ENCODE peak calls at places on chromosome 2, in eight cellular contexts. I, Z, D, U, H, L, B and Q are unnamed samples. For H3K4me1, the result is how much of the 10 kb centered on the place peaks cover.

GRCh38 chr2:200320344-200320743 is 13.9 kb downstream of the SPATS2L start:
- DNase-seq in U (no peak), H (no peak), Z (no peak), B (no peak), D (no peak), L (no peak), I (no peak), Q (no peak)

GRCh38 chr2:221304916-221305315 is 267.2 kb downstream of the EPHA4 start:
- DNase-seq in Z (no peak), H (no peak), I (no peak), L (no peak), B (no peak), D (no peak), U (no peak), Q (no peak)

GRCh38 chr2:60295591-60295962 is 257.9 kb downstream of the BCL11A start:
- DNase-seq in I (no peak), Z (no peak), L (peak), B (no peak), U (peak), D (peak), H (no peak), Q (no peak)

GRCh38 chr2:119692310-119692709 is 13.3 kb downstream of the TMEM177 start:
- DNase-seq in Z (no peak), D (peak), U (no peak), I (no peak), B (no peak), L (no peak), H (no peak), Q (no peak)

GRCh38 chr2:217331577-217332139 is 471.8 kb upstream of the TNP1 start:
- DNase-seq in D (peak), I (no peak), B (peak), H (peak), Z (no peak), U (no peak), L (peak), Q (peak)

GRCh38 chr2:2016912-2017311 is 272.6 kb upstream of the PXDN start:
- DNase-seq in Z (no peak), D (peak), L (no peak), I (no peak), U (no peak), H (no peak), B (no peak), Q (no peak)

GRCh38 chr2:172623249-172623965 is 67.5 kb downstream of the PDK1 start:
- DNase-seq in U (no peak), D (no peak), B (peak), Z (no peak), L (no peak), I (no peak), H (no peak), Q (no peak)

GRCh38 chr2:199261221-199261620 is 196.5 kb downstream of the SATB2 start:
- DNase-seq in I (no peak), U (peak), L (no peak), B (peak), Z (no peak), H (no peak), D (no peak), Q (peak)

GRCh38 chr2:240532032-240532775 is 25.6 kb downstream of the ANKMY1 start:
- DNase-seq in I (no peak), D (no peak), H (no peak), Z (no peak), L (no peak), U (no peak), B (no peak), Q (no peak)

GRCh38 chr2:140695163-140695562 is 1435.7 kb downstream of the LRP1B start:
- DNase-seq in Z (no peak), U (peak), B (peak), D (peak), L (peak), H (no peak), I (no peak), Q (no peak)

GRCh38 chr2:19362652-19363473 is 4.4 kb upstream of the OSR1 start:
- DNase-seq in Z (no peak), D (peak), U (peak), I (peak), B (peak), H (peak), L (peak), Q (peak)

GRCh38 chr2:224895377-224895776 is 146.9 kb downstream of the DOCK10 start:
- DNase-seq in U (no peak), I (no peak), H (no peak), D (no peak), L (no peak), Z (no peak), B (no peak), Q (no peak)

GRCh38 chr2:102376052-102376591 is 20.5 kb downstream of the IL18R1 start:
- DNase-seq in B (peak), D (no peak), Z (no peak), U (no peak), L (no peak), H (no peak), I (no peak), Q (no peak)

GRCh38 chr2:109264595-109265328 is 135.8 kb downstream of the SH3RF3 start:
- DNase-seq in D (peak), B (peak), I (no peak), Z (no peak), H (no peak), U (no peak), L (no peak), Q (no peak)

GRCh38 chr2:80246449-80247025 is 58.0 kb downstream of the LRRTM1 start:
- DNase-seq in Z (no peak), B (no peak), L (no peak), D (no peak), U (no peak), I (no peak), H (no peak), Q (no peak)

GRCh38 chr2:165610591-165611029 is 141.1 kb downstream of the CSRNP3 start:
- DNase-seq in L (no peak), Z (no peak), D (peak), B (no peak), H (no peak), I (no peak), U (no peak), Q (no peak)
- H3K4me1 ChIP-seq in L (under half), Z (under half), D (under half), B (under half), H (under half), I (under half), U (under half), Q (under half)

DNA sequence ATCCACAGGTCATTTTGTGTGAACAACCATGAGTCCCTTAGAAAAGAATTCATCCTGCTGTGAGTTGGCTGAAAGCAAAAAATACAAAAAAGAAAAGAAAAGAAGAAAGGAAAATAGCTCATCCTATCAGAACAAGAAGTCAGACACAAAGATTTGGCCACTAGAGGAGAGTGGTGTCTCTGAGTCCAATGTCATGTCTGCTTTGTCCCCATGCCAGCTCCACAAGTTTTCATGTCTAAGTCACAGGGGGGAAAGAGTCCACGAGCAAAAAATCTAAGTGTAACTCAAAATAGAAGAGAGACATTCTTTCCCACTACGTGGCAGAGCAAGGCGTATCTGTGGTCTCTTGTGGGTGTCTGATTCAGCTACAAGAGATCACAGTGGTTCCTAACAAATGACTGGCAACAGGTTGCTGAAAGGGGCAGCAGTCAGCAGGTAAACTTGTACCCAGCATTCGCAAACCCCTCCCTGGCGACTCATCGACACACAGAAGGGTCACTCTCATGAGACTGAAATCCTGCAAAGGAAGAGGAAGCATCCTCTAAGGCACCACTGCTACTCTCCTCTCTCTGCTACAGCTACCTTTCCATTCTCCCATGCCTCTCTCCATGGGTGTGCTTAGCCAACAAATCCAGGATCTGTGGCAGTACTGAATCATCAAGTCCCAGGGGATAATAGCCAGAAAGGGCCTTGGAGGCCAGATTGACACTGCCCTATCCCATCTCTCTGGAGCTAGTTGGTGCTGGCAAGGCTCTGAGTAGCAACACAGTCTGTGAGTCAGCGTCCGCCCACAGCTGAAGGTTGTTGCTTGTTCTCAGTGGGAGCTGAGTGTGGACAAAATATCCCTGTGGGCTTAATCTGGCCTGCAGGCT is 123.0 kb upstream of the SLC39A10 start:
- DNase-seq in D (peak), Z (no peak), I (peak), H (peak), U (no peak), B (peak), L (no peak), Q (no peak)
- H3K4me1 ChIP-seq in D (under half), Z (under half), I (under half), H (under half), U (under half), B (under half), L (under half), Q (under half)

GRCh38 chr2:165219491-165219890 is 15.6 kb upstream of the SCN3A start:
- DNase-seq in I (no peak), L (peak), B (no peak), D (no peak), Z (no peak), U (peak), H (no peak), Q (no peak)
- H3K4me1 ChIP-seq in I (under half), L (under half), B (under half), D (under half), Z (under half), U (under half), H (under half), Q (under half)

DNA sequence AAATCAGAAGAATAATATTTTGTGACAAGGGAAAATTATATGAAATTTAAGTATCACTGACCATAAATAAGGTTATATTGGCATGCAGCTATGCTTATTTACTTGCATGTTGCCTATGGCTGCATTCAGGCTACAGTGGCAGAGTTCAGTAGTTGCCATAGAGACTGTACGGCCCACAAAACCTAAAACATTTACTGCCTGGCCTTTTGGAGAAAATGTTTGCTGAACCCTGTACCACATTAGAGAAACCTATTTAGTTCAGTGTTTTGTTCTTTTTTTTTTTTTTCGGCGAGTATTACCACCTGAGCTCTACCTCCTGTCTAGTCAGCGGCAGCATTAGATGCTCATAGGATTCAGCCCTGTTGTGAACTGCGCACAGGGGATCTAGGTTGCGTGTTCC is 163.7 kb downstream of the MCFD2 start:
- DNase-seq in L (no peak), H (no peak), U (no peak), B (no peak), D (no peak), Z (no peak), I (no peak), Q (no peak)
- H3K4me1 ChIP-seq in L (under half), H (under half), U (under half), B (under half), D (under half), Z (under half), I (half or more), Q (under half)

GRCh38 chr2:105782646-105783045 is 37.9 kb downstream of the NCK2 start:
- DNase-seq in H (no peak), U (no peak), I (no peak), Z (no peak), D (no peak), B (no peak), L (no peak), Q (no peak)

GRCh38 chr2:105779394-105779793 is 34.7 kb downstream of the NCK2 start:
- DNase-seq in B (no peak), H (no peak), Z (no peak), L (no peak), D (no peak), U (no peak), I (no peak), Q (no peak)

GRCh38 chr2:105782123-105782522 is 37.4 kb downstream of the NCK2 start:
- DNase-seq in L (no peak), U (no peak), D (no peak), I (no peak), H (no peak), B (no peak), Z (no peak), Q (no peak)

GRCh38 chr2:105780606-105781005 is 35.9 kb downstream of the NCK2 start:
- DNase-seq in H (no peak), U (no peak), Z (no peak), L (no peak), D (peak), I (no peak), B (no peak), Q (no peak)

GRCh38 chr2:105781274-105781673 is 36.6 kb downstream of the NCK2 start:
- DNase-seq in D (no peak), H (no peak), I (no peak), Z (no peak), L (no peak), B (no peak), U (no peak), Q (no peak)
- H3K4me1 ChIP-seq in D (under half), H (under half), I (half or more), Z (under half), L (under half), B (under half), U (under half), Q (under half)

GRCh38 chr2:100887039-100887578 is 67.2 kb downstream of the NPAS2 start:
- DNase-seq in U (no peak), L (no peak), H (no peak), I (no peak), Z (no peak), D (no peak), B (no peak), Q (no peak)
- H3K4me1 ChIP-seq in U (under half), L (under half), H (half or more), I (half or more), Z (under half), D (under half), B (under half), Q (under half)

GRCh38 chr2:42756150-42756549 is 7.8 kb downstream of the OXER1 start:
- DNase-seq in Z (no peak), D (no peak), B (no peak), I (no peak), U (no peak), L (no peak), H (no peak), Q (no peak)

GRCh38 chr2:42756956-42757513 is 6.9 kb downstream of the OXER1 start:
- DNase-seq in Z (no peak), H (no peak), B (no peak), I (no peak), D (no peak), L (no peak), U (no peak), Q (no peak)

GRCh38 chr2:42754776-42755140 is 9.2 kb downstream of the OXER1 start:
- DNase-seq in Z (no peak), L (no peak), B (no peak), U (no peak), H (no peak), D (no peak), I (no peak), Q (no peak)

GRCh38 chr2:42754021-42754775 is 9.7 kb downstream of the OXER1 start:
- DNase-seq in Z (no peak), D (no peak), U (no peak), I (no peak), L (no peak), B (peak), H (peak), Q (no peak)

DNA sequence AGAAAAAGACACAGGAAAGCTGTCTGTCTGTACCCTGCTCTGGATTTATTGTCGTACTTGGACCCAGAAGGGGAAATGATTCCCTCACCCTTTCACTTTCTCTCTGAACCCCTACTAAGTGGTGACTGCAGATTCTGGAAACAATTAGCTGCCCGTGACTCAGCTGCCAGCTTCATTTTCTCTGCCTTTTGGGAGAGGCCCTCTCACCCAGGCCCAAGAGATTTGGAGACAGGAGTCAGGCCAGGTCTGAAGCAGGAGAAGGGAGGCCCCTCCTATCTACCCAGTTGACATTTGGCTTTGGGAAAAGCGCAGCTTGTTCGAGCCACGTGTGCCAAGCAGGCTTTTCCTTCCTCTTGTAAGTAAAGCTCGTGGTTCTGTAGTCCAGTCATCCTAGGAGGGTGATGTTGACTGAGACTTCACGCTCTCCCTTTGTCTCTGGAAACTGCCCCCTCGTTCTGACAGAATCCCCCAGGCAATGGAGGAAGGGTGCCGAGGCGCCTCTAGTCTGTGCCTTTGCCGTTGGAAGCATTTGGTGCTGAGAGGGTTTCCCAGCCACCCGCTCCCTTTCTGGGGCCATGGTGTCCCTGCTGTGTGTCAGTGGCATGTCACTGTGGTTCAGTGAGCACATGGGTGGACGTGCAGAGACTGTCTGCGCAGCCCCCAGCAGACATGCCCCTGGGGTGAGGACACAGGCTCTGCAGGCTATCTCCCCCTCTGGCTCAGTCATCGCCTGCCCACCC is 8.6 kb downstream of the OXER1 start:
- DNase-seq in U (no peak), Z (no peak), B (no peak), L (no peak), H (peak), I (no peak), D (no peak), Q (no peak)
- H3K4me1 ChIP-seq in U (under half), Z (under half), B (under half), L (under half), H (under half), I (under half), D (under half), Q (under half)